ENCODE peak calls at places on chromosomes 11 and 22, in nine cellular contexts. One of them, this sample, is unnamed.
A peak's percentile ranks its signal among the peaks of the same experiment; 100 is the strongest.

GRCh38 chr11:33463059-33463458 is 205.9 kb downstream of the HIPK3 start:
- DNase-seq in activated T-helper 1 cell treated with Interleukin-2 at 50 U/mL for 16 hours: no peak
- DNase-seq in GM12864: no peak
- DNase-seq in mucosa of descending colon: no peak
- DNase-seq in breast epithelium: no peak
- DNase-seq in stimulated activated CD4-positive, alpha-beta T cell treated with anti-CD3 and anti-CD28 coated beads, Interleukin-1b, Interleukin-23, amount 100 ng/mL, for 1 hour: no peak
- DNase-seq in effector memory CD8-positive, alpha-beta T cell: no peak
- DNase-seq in cardiac muscle cell: peak; percentile 13
- DNase-seq in cardiac fibroblast: peak; percentile 24
- DNase-seq in this sample: no peak

GRCh38 chr11:93541884-93542752 is 1.1 kb downstream of the SMCO4 start:
- DNase-seq in activated T-helper 1 cell treated with Interleukin-2 at 50 U/mL for 16 hours: peak; percentile 26
- DNase-seq in GM12864: no peak
- DNase-seq in mucosa of descending colon: peak; percentile 54
- DNase-seq in breast epithelium: no peak
- DNase-seq in stimulated activated CD4-positive, alpha-beta T cell treated with anti-CD3 and anti-CD28 coated beads, Interleukin-1b, Interleukin-23, amount 100 ng/mL, for 1 hour: no peak
- DNase-seq in effector memory CD8-positive, alpha-beta T cell: peak; percentile 4
- DNase-seq in cardiac muscle cell: peak; percentile 39
- DNase-seq in cardiac fibroblast: peak; percentile 29
- DNase-seq in this sample: peak; percentile 57

GRCh38 chr22:49092751-49093150 is 734.9 kb downstream of the BRD1 start:
- DNase-seq in activated T-helper 1 cell treated with Interleukin-2 at 50 U/mL for 16 hours: no peak
- DNase-seq in GM12864: no peak
- DNase-seq in mucosa of descending colon: no peak
- DNase-seq in breast epithelium: no peak
- DNase-seq in stimulated activated CD4-positive, alpha-beta T cell treated with anti-CD3 and anti-CD28 coated beads, Interleukin-1b, Interleukin-23, amount 100 ng/mL, for 1 hour: no peak
- DNase-seq in effector memory CD8-positive, alpha-beta T cell: no peak
- DNase-seq in cardiac muscle cell: no peak
- DNase-seq in cardiac fibroblast: no peak
- DNase-seq in this sample: no peak

GRCh38 chr11:69446108-69446507 is 35.4 kb upstream of the LINC01488 start:
- DNase-seq in activated T-helper 1 cell treated with Interleukin-2 at 50 U/mL for 16 hours: no peak
- DNase-seq in GM12864: no peak
- DNase-seq in mucosa of descending colon: no peak
- DNase-seq in breast epithelium: no peak
- DNase-seq in stimulated activated CD4-positive, alpha-beta T cell treated with anti-CD3 and anti-CD28 coated beads, Interleukin-1b, Interleukin-23, amount 100 ng/mL, for 1 hour: no peak
- DNase-seq in effector memory CD8-positive, alpha-beta T cell: no peak
- DNase-seq in cardiac muscle cell: peak; percentile 53
- DNase-seq in cardiac fibroblast: peak; percentile 17
- DNase-seq in this sample: no peak

GRCh38 chr11:64502634-64503033 is 88.4 kb upstream of the SLC22A12 start:
- DNase-seq in activated T-helper 1 cell treated with Interleukin-2 at 50 U/mL for 16 hours: no peak
- DNase-seq in GM12864: no peak
- DNase-seq in mucosa of descending colon: no peak
- DNase-seq in breast epithelium: no peak
- DNase-seq in stimulated activated CD4-positive, alpha-beta T cell treated with anti-CD3 and anti-CD28 coated beads, Interleukin-1b, Interleukin-23, amount 100 ng/mL, for 1 hour: no peak
- DNase-seq in effector memory CD8-positive, alpha-beta T cell: no peak
- DNase-seq in cardiac muscle cell: no peak
- DNase-seq in cardiac fibroblast: no peak
- DNase-seq in this sample: no peak

GRCh38 chr11:2731285-2732125 is 31.7 kb upstream of the KCNQ1OT1 start:
- DNase-seq in activated T-helper 1 cell treated with Interleukin-2 at 50 U/mL for 16 hours: no peak
- DNase-seq in GM12864: no peak
- DNase-seq in mucosa of descending colon: no peak
- DNase-seq in breast epithelium: no peak
- DNase-seq in stimulated activated CD4-positive, alpha-beta T cell treated with anti-CD3 and anti-CD28 coated beads, Interleukin-1b, Interleukin-23, amount 100 ng/mL, for 1 hour: no peak
- DNase-seq in effector memory CD8-positive, alpha-beta T cell: no peak
- DNase-seq in cardiac muscle cell: no peak
- DNase-seq in cardiac fibroblast: no peak
- DNase-seq in this sample: no peak

GRCh38 chr22:46068176-46068907 is 82.0 kb upstream of the PPARA start:
- DNase-seq in activated T-helper 1 cell treated with Interleukin-2 at 50 U/mL for 16 hours: no peak
- DNase-seq in GM12864: no peak
- DNase-seq in mucosa of descending colon: no peak
- DNase-seq in breast epithelium: no peak
- DNase-seq in stimulated activated CD4-positive, alpha-beta T cell treated with anti-CD3 and anti-CD28 coated beads, Interleukin-1b, Interleukin-23, amount 100 ng/mL, for 1 hour: no peak
- DNase-seq in effector memory CD8-positive, alpha-beta T cell: no peak
- DNase-seq in cardiac muscle cell: no peak
- DNase-seq in cardiac fibroblast: no peak
- DNase-seq in this sample: no peak

GRCh38 chr11:45341379-45341778 is 55.2 kb upstream of the SYT13 start:
- DNase-seq in activated T-helper 1 cell treated with Interleukin-2 at 50 U/mL for 16 hours: no peak
- DNase-seq in GM12864: no peak
- DNase-seq in mucosa of descending colon: no peak
- DNase-seq in breast epithelium: no peak
- DNase-seq in stimulated activated CD4-positive, alpha-beta T cell treated with anti-CD3 and anti-CD28 coated beads, Interleukin-1b, Interleukin-23, amount 100 ng/mL, for 1 hour: no peak
- DNase-seq in effector memory CD8-positive, alpha-beta T cell: no peak
- DNase-seq in cardiac muscle cell: no peak
- DNase-seq in cardiac fibroblast: no peak
- DNase-seq in this sample: no peak

GRCh38 chr11:35098850-35099249 is 40.1 kb upstream of the CD44 start:
- DNase-seq in activated T-helper 1 cell treated with Interleukin-2 at 50 U/mL for 16 hours: no peak
- DNase-seq in GM12864: no peak
- DNase-seq in mucosa of descending colon: no peak
- DNase-seq in breast epithelium: no peak
- DNase-seq in stimulated activated CD4-positive, alpha-beta T cell treated with anti-CD3 and anti-CD28 coated beads, Interleukin-1b, Interleukin-23, amount 100 ng/mL, for 1 hour: no peak
- DNase-seq in effector memory CD8-positive, alpha-beta T cell: no peak
- DNase-seq in cardiac muscle cell: no peak
- DNase-seq in cardiac fibroblast: no peak
- DNase-seq in this sample: no peak

GRCh38 chr11:105732611-105733010 is 122.7 kb downstream of the GRIA4 start:
- DNase-seq in activated T-helper 1 cell treated with Interleukin-2 at 50 U/mL for 16 hours: no peak
- DNase-seq in GM12864: no peak
- DNase-seq in mucosa of descending colon: no peak
- DNase-seq in breast epithelium: no peak
- DNase-seq in stimulated activated CD4-positive, alpha-beta T cell treated with anti-CD3 and anti-CD28 coated beads, Interleukin-1b, Interleukin-23, amount 100 ng/mL, for 1 hour: no peak
- DNase-seq in effector memory CD8-positive, alpha-beta T cell: no peak
- DNase-seq in cardiac muscle cell: no peak
- DNase-seq in cardiac fibroblast: no peak
- DNase-seq in this sample: no peak

GRCh38 chr11:112523477-112523876 is 262.8 kb upstream of the PLET1 start:
- DNase-seq in activated T-helper 1 cell treated with Interleukin-2 at 50 U/mL for 16 hours: no peak
- DNase-seq in GM12864: no peak
- DNase-seq in mucosa of descending colon: peak; percentile 8
- DNase-seq in breast epithelium: no peak
- DNase-seq in stimulated activated CD4-positive, alpha-beta T cell treated with anti-CD3 and anti-CD28 coated beads, Interleukin-1b, Interleukin-23, amount 100 ng/mL, for 1 hour: no peak
- DNase-seq in effector memory CD8-positive, alpha-beta T cell: no peak
- DNase-seq in cardiac muscle cell: peak; percentile 6
- DNase-seq in cardiac fibroblast: no peak
- DNase-seq in this sample: no peak

GRCh38 chr11:3126207-3126865 is 38.8 kb downstream of the OSBPL5 start:
- DNase-seq in activated T-helper 1 cell treated with Interleukin-2 at 50 U/mL for 16 hours: no peak
- DNase-seq in GM12864: no peak
- DNase-seq in mucosa of descending colon: peak; percentile 87
- DNase-seq in breast epithelium: peak; percentile 76
- DNase-seq in stimulated activated CD4-positive, alpha-beta T cell treated with anti-CD3 and anti-CD28 coated beads, Interleukin-1b, Interleukin-23, amount 100 ng/mL, for 1 hour: no peak
- DNase-seq in effector memory CD8-positive, alpha-beta T cell: no peak
- DNase-seq in cardiac muscle cell: no peak
- DNase-seq in cardiac fibroblast: peak; percentile 12
- DNase-seq in this sample: no peak

GRCh38 chr11:95150977-95151684 is 61.5 kb downstream of the ENDOD1 start:
- DNase-seq in activated T-helper 1 cell treated with Interleukin-2 at 50 U/mL for 16 hours: peak; percentile 81
- DNase-seq in GM12864: peak; percentile 79
- DNase-seq in mucosa of descending colon: peak; percentile 93
- DNase-seq in breast epithelium: peak; percentile 88
- DNase-seq in stimulated activated CD4-positive, alpha-beta T cell treated with anti-CD3 and anti-CD28 coated beads, Interleukin-1b, Interleukin-23, amount 100 ng/mL, for 1 hour: peak; percentile 65
- DNase-seq in effector memory CD8-positive, alpha-beta T cell: peak; percentile 90
- DNase-seq in cardiac muscle cell: peak; percentile 94
- DNase-seq in cardiac fibroblast: peak; percentile 93
- DNase-seq in this sample: peak; percentile 96

GRCh38 chr11:65078151-65078550 is 5.7 kb downstream of the CDCA5 start:
- DNase-seq in activated T-helper 1 cell treated with Interleukin-2 at 50 U/mL for 16 hours: peak; percentile 57
- DNase-seq in GM12864: no peak
- DNase-seq in mucosa of descending colon: peak; percentile 91
- DNase-seq in breast epithelium: no peak
- DNase-seq in stimulated activated CD4-positive, alpha-beta T cell treated with anti-CD3 and anti-CD28 coated beads, Interleukin-1b, Interleukin-23, amount 100 ng/mL, for 1 hour: peak; percentile 44
- DNase-seq in effector memory CD8-positive, alpha-beta T cell: peak; percentile 68
- DNase-seq in cardiac muscle cell: peak; percentile 40
- DNase-seq in cardiac fibroblast: peak; percentile 35
- DNase-seq in this sample: peak; percentile 37

GRCh38 chr11:74081428-74081827 is 72.5 kb upstream of the UCP3 start:
- DNase-seq in activated T-helper 1 cell treated with Interleukin-2 at 50 U/mL for 16 hours: no peak
- DNase-seq in GM12864: no peak
- DNase-seq in mucosa of descending colon: no peak
- DNase-seq in breast epithelium: no peak
- DNase-seq in stimulated activated CD4-positive, alpha-beta T cell treated with anti-CD3 and anti-CD28 coated beads, Interleukin-1b, Interleukin-23, amount 100 ng/mL, for 1 hour: no peak
- DNase-seq in effector memory CD8-positive, alpha-beta T cell: no peak
- DNase-seq in cardiac muscle cell: no peak
- DNase-seq in cardiac fibroblast: no peak
- DNase-seq in this sample: no peak

GRCh38 chr11:9660886-9661285 is 3.0 kb upstream of the SWAP70 start:
- DNase-seq in activated T-helper 1 cell treated with Interleukin-2 at 50 U/mL for 16 hours: no peak
- DNase-seq in GM12864: no peak
- DNase-seq in mucosa of descending colon: no peak
- DNase-seq in breast epithelium: no peak
- DNase-seq in stimulated activated CD4-positive, alpha-beta T cell treated with anti-CD3 and anti-CD28 coated beads, Interleukin-1b, Interleukin-23, amount 100 ng/mL, for 1 hour: no peak
- DNase-seq in effector memory CD8-positive, alpha-beta T cell: no peak
- DNase-seq in cardiac muscle cell: peak; percentile 8
- DNase-seq in cardiac fibroblast: no peak
- DNase-seq in this sample: no peak

GRCh38 chr11:66849501-66850234 is 6.4 kb downstream of the RCE1 start:
- DNase-seq in activated T-helper 1 cell treated with Interleukin-2 at 50 U/mL for 16 hours: no peak
- DNase-seq in GM12864: no peak
- DNase-seq in mucosa of descending colon: no peak
- DNase-seq in breast epithelium: peak; percentile 40
- DNase-seq in stimulated activated CD4-positive, alpha-beta T cell treated with anti-CD3 and anti-CD28 coated beads, Interleukin-1b, Interleukin-23, amount 100 ng/mL, for 1 hour: no peak
- DNase-seq in effector memory CD8-positive, alpha-beta T cell: no peak
- DNase-seq in cardiac muscle cell: no peak
- DNase-seq in cardiac fibroblast: no peak
- DNase-seq in this sample: no peak

GRCh38 chr11:111414936-111415335 is 35.9 kb upstream of the POU2AF1 start:
- DNase-seq in activated T-helper 1 cell treated with Interleukin-2 at 50 U/mL for 16 hours: no peak
- DNase-seq in GM12864: no peak
- DNase-seq in mucosa of descending colon: no peak
- DNase-seq in breast epithelium: no peak
- DNase-seq in stimulated activated CD4-positive, alpha-beta T cell treated with anti-CD3 and anti-CD28 coated beads, Interleukin-1b, Interleukin-23, amount 100 ng/mL, for 1 hour: no peak
- DNase-seq in effector memory CD8-positive, alpha-beta T cell: no peak
- DNase-seq in cardiac muscle cell: no peak
- DNase-seq in cardiac fibroblast: no peak
- DNase-seq in this sample: no peak

GRCh38 chr22:50262460-50262911 is 1.0 kb upstream of the MAPK12 start:
- DNase-seq in activated T-helper 1 cell treated with Interleukin-2 at 50 U/mL for 16 hours: no peak
- DNase-seq in GM12864: no peak
- DNase-seq in mucosa of descending colon: no peak
- DNase-seq in breast epithelium: no peak
- DNase-seq in stimulated activated CD4-positive, alpha-beta T cell treated with anti-CD3 and anti-CD28 coated beads, Interleukin-1b, Interleukin-23, amount 100 ng/mL, for 1 hour: no peak
- DNase-seq in effector memory CD8-positive, alpha-beta T cell: no peak
- DNase-seq in cardiac muscle cell: no peak
- DNase-seq in cardiac fibroblast: no peak
- DNase-seq in this sample: no peak

GRCh38 chr11:118265954-118266353 is 1.9 kb upstream of the MPZL2 start:
- DNase-seq in activated T-helper 1 cell treated with Interleukin-2 at 50 U/mL for 16 hours: no peak
- DNase-seq in GM12864: no peak
- DNase-seq in mucosa of descending colon: peak; percentile 84
- DNase-seq in breast epithelium: no peak
- DNase-seq in stimulated activated CD4-positive, alpha-beta T cell treated with anti-CD3 and anti-CD28 coated beads, Interleukin-1b, Interleukin-23, amount 100 ng/mL, for 1 hour: no peak
- DNase-seq in effector memory CD8-positive, alpha-beta T cell: no peak
- DNase-seq in cardiac muscle cell: no peak
- DNase-seq in cardiac fibroblast: peak; percentile 14
- DNase-seq in this sample: no peak

GRCh38 chr22:47354668-47355387 is 592.4 kb downstream of the TBC1D22A start:
- DNase-seq in activated T-helper 1 cell treated with Interleukin-2 at 50 U/mL for 16 hours: no peak
- DNase-seq in GM12864: no peak
- DNase-seq in mucosa of descending colon: no peak
- DNase-seq in breast epithelium: no peak
- DNase-seq in stimulated activated CD4-positive, alpha-beta T cell treated with anti-CD3 and anti-CD28 coated beads, Interleukin-1b, Interleukin-23, amount 100 ng/mL, for 1 hour: no peak
- DNase-seq in effector memory CD8-positive, alpha-beta T cell: no peak
- DNase-seq in cardiac muscle cell: no peak
- DNase-seq in cardiac fibroblast: no peak
- DNase-seq in this sample: peak; percentile 8

GRCh38 chr11:32893091-32893946 is 708 bp downstream of the QSER1 start:
- DNase-seq in activated T-helper 1 cell treated with Interleukin-2 at 50 U/mL for 16 hours: peak; percentile 38
- DNase-seq in GM12864: no peak
- DNase-seq in mucosa of descending colon: peak; percentile 61
- DNase-seq in breast epithelium: no peak
- DNase-seq in stimulated activated CD4-positive, alpha-beta T cell treated with anti-CD3 and anti-CD28 coated beads, Interleukin-1b, Interleukin-23, amount 100 ng/mL, for 1 hour: peak; percentile 16
- DNase-seq in effector memory CD8-positive, alpha-beta T cell: peak; percentile 40
- DNase-seq in cardiac muscle cell: peak; percentile 50
- DNase-seq in cardiac fibroblast: peak; percentile 46
- DNase-seq in this sample: peak; percentile 62

GRCh38 chr11:4704054-4704789 is at the start of gene MMP26:
- DNase-seq in activated T-helper 1 cell treated with Interleukin-2 at 50 U/mL for 16 hours: no peak
- DNase-seq in GM12864: no peak
- DNase-seq in mucosa of descending colon: peak; percentile 4
- DNase-seq in breast epithelium: no peak
- DNase-seq in stimulated activated CD4-positive, alpha-beta T cell treated with anti-CD3 and anti-CD28 coated beads, Interleukin-1b, Interleukin-23, amount 100 ng/mL, for 1 hour: no peak
- DNase-seq in effector memory CD8-positive, alpha-beta T cell: no peak
- DNase-seq in cardiac muscle cell: no peak
- DNase-seq in cardiac fibroblast: no peak
- DNase-seq in this sample: no peak

GRCh38 chr11:95923730-95924413 is at the start of gene MTMR2:
- DNase-seq in activated T-helper 1 cell treated with Interleukin-2 at 50 U/mL for 16 hours: peak; percentile 24
- DNase-seq in GM12864: peak; percentile 29
- DNase-seq in mucosa of descending colon: peak; percentile 82
- DNase-seq in breast epithelium: peak; percentile 58
- DNase-seq in stimulated activated CD4-positive, alpha-beta T cell treated with anti-CD3 and anti-CD28 coated beads, Interleukin-1b, Interleukin-23, amount 100 ng/mL, for 1 hour: peak; percentile 17
- DNase-seq in effector memory CD8-positive, alpha-beta T cell: peak; percentile 30
- DNase-seq in cardiac muscle cell: peak; percentile 84
- DNase-seq in cardiac fibroblast: peak; percentile 82
- DNase-seq in this sample: peak; percentile 89

GRCh38 chr11:16953620-16954019 is 60.6 kb downstream of the PLEKHA7 start:
- DNase-seq in activated T-helper 1 cell treated with Interleukin-2 at 50 U/mL for 16 hours: no peak
- DNase-seq in GM12864: no peak
- DNase-seq in mucosa of descending colon: no peak
- DNase-seq in breast epithelium: no peak
- DNase-seq in stimulated activated CD4-positive, alpha-beta T cell treated with anti-CD3 and anti-CD28 coated beads, Interleukin-1b, Interleukin-23, amount 100 ng/mL, for 1 hour: no peak
- DNase-seq in effector memory CD8-positive, alpha-beta T cell: no peak
- DNase-seq in cardiac muscle cell: no peak
- DNase-seq in cardiac fibroblast: no peak
- DNase-seq in this sample: no peak

GRCh38 chr11:47033439-47033838 is 96.9 kb downstream of the CSTPP1 start:
- DNase-seq in activated T-helper 1 cell treated with Interleukin-2 at 50 U/mL for 16 hours: no peak
- DNase-seq in GM12864: no peak
- DNase-seq in mucosa of descending colon: no peak
- DNase-seq in breast epithelium: no peak
- DNase-seq in stimulated activated CD4-positive, alpha-beta T cell treated with anti-CD3 and anti-CD28 coated beads, Interleukin-1b, Interleukin-23, amount 100 ng/mL, for 1 hour: no peak
- DNase-seq in effector memory CD8-positive, alpha-beta T cell: no peak
- DNase-seq in cardiac muscle cell: no peak
- DNase-seq in cardiac fibroblast: no peak
- DNase-seq in this sample: no peak

GRCh38 chr11:126167476-126167875 is 44.0 kb downstream of the RPUSD4 start:
- DNase-seq in activated T-helper 1 cell treated with Interleukin-2 at 50 U/mL for 16 hours: no peak
- DNase-seq in GM12864: no peak
- DNase-seq in mucosa of descending colon: no peak
- DNase-seq in breast epithelium: no peak
- DNase-seq in stimulated activated CD4-positive, alpha-beta T cell treated with anti-CD3 and anti-CD28 coated beads, Interleukin-1b, Interleukin-23, amount 100 ng/mL, for 1 hour: no peak
- DNase-seq in effector memory CD8-positive, alpha-beta T cell: no peak
- DNase-seq in cardiac muscle cell: peak; percentile 32
- DNase-seq in cardiac fibroblast: peak; percentile 25
- DNase-seq in this sample: no peak

GRCh38 chr11:94722735-94723134 is 45.4 kb upstream of the AMOTL1 start:
- DNase-seq in activated T-helper 1 cell treated with Interleukin-2 at 50 U/mL for 16 hours: no peak
- DNase-seq in GM12864: no peak
- DNase-seq in mucosa of descending colon: no peak
- DNase-seq in breast epithelium: no peak
- DNase-seq in stimulated activated CD4-positive, alpha-beta T cell treated with anti-CD3 and anti-CD28 coated beads, Interleukin-1b, Interleukin-23, amount 100 ng/mL, for 1 hour: no peak
- DNase-seq in effector memory CD8-positive, alpha-beta T cell: no peak
- DNase-seq in cardiac muscle cell: no peak
- DNase-seq in cardiac fibroblast: no peak
- DNase-seq in this sample: no peak

GRCh38 chr22:42632096-42632495 is 8.3 kb downstream of the ATP5MGL start:
- DNase-seq in activated T-helper 1 cell treated with Interleukin-2 at 50 U/mL for 16 hours: no peak
- DNase-seq in GM12864: no peak
- DNase-seq in mucosa of descending colon: no peak
- DNase-seq in breast epithelium: no peak
- DNase-seq in stimulated activated CD4-positive, alpha-beta T cell treated with anti-CD3 and anti-CD28 coated beads, Interleukin-1b, Interleukin-23, amount 100 ng/mL, for 1 hour: no peak
- DNase-seq in effector memory CD8-positive, alpha-beta T cell: no peak
- DNase-seq in cardiac muscle cell: no peak
- DNase-seq in cardiac fibroblast: no peak
- DNase-seq in this sample: no peak

GRCh38 chr11:70466154-70466553 is 67.8 kb downstream of the CTTN start:
- DNase-seq in activated T-helper 1 cell treated with Interleukin-2 at 50 U/mL for 16 hours: no peak
- DNase-seq in GM12864: no peak
- DNase-seq in mucosa of descending colon: no peak
- DNase-seq in breast epithelium: no peak
- DNase-seq in stimulated activated CD4-positive, alpha-beta T cell treated with anti-CD3 and anti-CD28 coated beads, Interleukin-1b, Interleukin-23, amount 100 ng/mL, for 1 hour: no peak
- DNase-seq in effector memory CD8-positive, alpha-beta T cell: no peak
- DNase-seq in cardiac muscle cell: peak; percentile 19
- DNase-seq in cardiac fibroblast: peak; percentile 11
- DNase-seq in this sample: no peak

This sample was measured in testis.